ENCODE peak calls at places on chromosomes 7 and 10, in seven cellular contexts. M is NK-92 treated with Interleukin-12 subunit alpha and Interleukin-12 subunit beta, amount 100 ng/mL, for 24 hours; U is NCI-H1092; C is anterior cingulate cortex; S is activated T-cell treated with anti-CD3 and anti-CD28 coated beads, Interleukin-2, amount 50 U/mL, for 72 hours; E is EH; J is MM.1S. Y is an unnamed sample.

GRCh38 chr7:67105382-67105781 is 108.7 kb downstream of the TYW1 start:
- DNase-seq in M (no peak), U (no peak), C (no peak), S (no peak), E (peak), J (peak), Y (no peak)

GRCh38 chr7:105678811-105679495 is 97.7 kb upstream of the EFCAB10 start:
- DNase-seq in M (no peak), U (no peak), C (no peak), S (peak), E (no peak), J (no peak), Y (no peak)

GRCh38 chr10:73910764-73911552 is at the start of gene PLAU:
- DNase-seq in M (no peak), U (no peak), C (no peak), S (peak), E (peak), J (no peak), Y (no peak)

GRCh38 chr7:133846203-133846945 is 280.8 kb upstream of the LRGUK start:
- DNase-seq in M (no peak), U (no peak), C (no peak), S (no peak), E (no peak), J (no peak), Y (no peak)

GRCh38 chr7:12110425-12110824 is 100.7 kb upstream of the TMEM106B start:
- DNase-seq in M (no peak), U (no peak), C (no peak), S (no peak), E (no peak), J (no peak), Y (no peak)

GRCh38 chr10:11685787-11686218 is 56.4 kb upstream of the ECHDC3 start:
- DNase-seq in M (no peak), U (peak), C (no peak), S (no peak), E (peak), J (peak), Y (peak)

GRCh38 chr10:22583683-22584082 is 130.7 kb downstream of the PIP4K2A start:
- DNase-seq in M (no peak), U (no peak), C (no peak), S (no peak), E (no peak), J (no peak), Y (no peak)

GRCh38 chr10:34575882-34576281 is 239.2 kb downstream of the PARD3 start:
- DNase-seq in M (no peak), U (no peak), C (no peak), S (no peak), E (peak), J (no peak), Y (no peak)

GRCh38 chr10:7410306-7410799 is 481 bp downstream of the SFMBT2 start:
- DNase-seq in M (no peak), U (peak), C (no peak), S (peak), E (peak), J (peak), Y (no peak)

GRCh38 chr7:50359258-50359994 is 54.9 kb downstream of the IKZF1 start:
- DNase-seq in M (no peak), U (no peak), C (no peak), S (no peak), E (no peak), J (no peak), Y (no peak)

GRCh38 chr10:17228081-17229015 is at the start of gene VIM:
- DNase-seq in M (peak), U (no peak), C (no peak), S (peak), E (peak), J (peak), Y (peak)

GRCh38 chr7:127588019-127588696 is at the start of gene ARF5:
- DNase-seq in M (peak), U (peak), C (peak), S (peak), E (peak), J (peak), Y (peak)

GRCh38 chr7:80136276-80137045 is 1.8 kb downstream of the GNAI1 start:
- DNase-seq in M (no peak), U (no peak), C (no peak), S (peak), E (peak), J (no peak), Y (no peak)